ENCODE peak calls at places on chromosomes 11 and 22, in seven cellular contexts. One of them, this sample, is unnamed. For H3K36me3 and H3K27me3, the result is how much of the 10 kb centered on the place peaks cover.

GRCh38 chr22:37454857-37455686 is 27.8 kb upstream of the ELFN2 start:
- DNase-seq in CD4-positive, CD25-positive, alpha-beta regulatory T cell: no peak
- DNase-seq in breast epithelium: no peak
- DNase-seq in heart right ventricle: no peak
- DNase-seq in PC-3: peak
- DNase-seq in RWPE2: no peak
- DNase-seq in body of pancreas: peak
- DNase-seq in this sample: no peak

GRCh38 chr11:81497202-81497804 is 1236.4 kb downstream of the FAM181B start:
- DNase-seq in RWPE2: no peak
- DNase-seq in heart right ventricle: no peak
- DNase-seq in body of pancreas: peak
- DNase-seq in breast epithelium: no peak
- DNase-seq in CD4-positive, CD25-positive, alpha-beta regulatory T cell: no peak
- DNase-seq in PC-3: peak
- DNase-seq in this sample: no peak

GRCh38 chr11:101566626-101567025 is 17.2 kb downstream of the TRPC6 start:
- DNase-seq in CD4-positive, CD25-positive, alpha-beta regulatory T cell: no peak
- DNase-seq in PC-3: no peak
- DNase-seq in RWPE2: no peak
- DNase-seq in breast epithelium: no peak
- DNase-seq in heart right ventricle: no peak
- DNase-seq in body of pancreas: no peak
- DNase-seq in this sample: no peak

GRCh38 chr11:47950396-47950795 is 30.0 kb upstream of the PTPRJ start:
- DNase-seq in body of pancreas: no peak
- DNase-seq in heart right ventricle: peak
- DNase-seq in CD4-positive, CD25-positive, alpha-beta regulatory T cell: peak
- DNase-seq in PC-3: no peak
- DNase-seq in RWPE2: no peak
- DNase-seq in breast epithelium: no peak
- DNase-seq in this sample: no peak

GRCh38 chr11:47523491-47524199 is 29.3 kb downstream of the CELF1 start:
- DNase-seq in body of pancreas: peak
- DNase-seq in RWPE2: no peak
- DNase-seq in PC-3: peak
- DNase-seq in breast epithelium: no peak
- DNase-seq in CD4-positive, CD25-positive, alpha-beta regulatory T cell: peak
- DNase-seq in heart right ventricle: peak
- DNase-seq in this sample: no peak

GRCh38 chr11:66188580-66188979 is 79.9 kb upstream of the RAB1B start:
- DNase-seq in PC-3: peak
- DNase-seq in RWPE2: no peak
- DNase-seq in heart right ventricle: no peak
- DNase-seq in body of pancreas: no peak
- DNase-seq in breast epithelium: no peak
- DNase-seq in CD4-positive, CD25-positive, alpha-beta regulatory T cell: no peak
- DNase-seq in this sample: no peak

GRCh38 chr11:33912405-33913361 is 20.8 kb upstream of the LMO2 start:
- DNase-seq in PC-3: peak
- DNase-seq in CD4-positive, CD25-positive, alpha-beta regulatory T cell: no peak
- DNase-seq in heart right ventricle: no peak
- DNase-seq in breast epithelium: no peak
- DNase-seq in RWPE2: no peak
- DNase-seq in body of pancreas: no peak
- DNase-seq in this sample: no peak

GRCh38 chr11:34986883-34987525 is 70.6 kb downstream of the PDHX start:
- DNase-seq in CD4-positive, CD25-positive, alpha-beta regulatory T cell: no peak
- DNase-seq in PC-3: no peak
- DNase-seq in breast epithelium: no peak
- DNase-seq in RWPE2: no peak
- DNase-seq in body of pancreas: peak
- DNase-seq in heart right ventricle: no peak
- DNase-seq in this sample: no peak

GRCh38 chr11:129803533-129803932 is 12.1 kb upstream of the TMEM45B start:
- DNase-seq in body of pancreas: no peak
- DNase-seq in CD4-positive, CD25-positive, alpha-beta regulatory T cell: no peak
- DNase-seq in breast epithelium: no peak
- DNase-seq in heart right ventricle: no peak
- DNase-seq in RWPE2: no peak
- DNase-seq in PC-3: peak
- DNase-seq in this sample: no peak

GRCh38 chr22:17264321-17265052 is 45.3 kb upstream of the ADA2 start:
- DNase-seq in heart right ventricle: peak
- DNase-seq in CD4-positive, CD25-positive, alpha-beta regulatory T cell: no peak
- DNase-seq in body of pancreas: no peak
- DNase-seq in breast epithelium: no peak
- DNase-seq in RWPE2: no peak
- DNase-seq in PC-3: no peak
- DNase-seq in this sample: peak

GRCh38 chr11:19789245-19789644 is 76.6 kb downstream of the NAV2 start:
- DNase-seq in heart right ventricle: no peak
- DNase-seq in body of pancreas: no peak
- DNase-seq in PC-3: no peak
- DNase-seq in CD4-positive, CD25-positive, alpha-beta regulatory T cell: no peak
- DNase-seq in RWPE2: no peak
- DNase-seq in breast epithelium: no peak
- DNase-seq in this sample: no peak

GRCh38 chr22:38638216-38638615 is 18.0 kb downstream of the FAM227A start:
- DNase-seq in RWPE2: no peak
- DNase-seq in PC-3: no peak
- DNase-seq in body of pancreas: no peak
- DNase-seq in heart right ventricle: no peak
- DNase-seq in breast epithelium: no peak
- DNase-seq in CD4-positive, CD25-positive, alpha-beta regulatory T cell: no peak
- DNase-seq in this sample: no peak

GRCh38 chr22:38638734-38639133 is 17.5 kb downstream of the FAM227A start:
- DNase-seq in PC-3: no peak
- DNase-seq in RWPE2: no peak
- DNase-seq in breast epithelium: no peak
- DNase-seq in body of pancreas: no peak
- DNase-seq in CD4-positive, CD25-positive, alpha-beta regulatory T cell: no peak
- DNase-seq in heart right ventricle: no peak
- DNase-seq in this sample: no peak

GRCh38 chr22:38645430-38645829 is 10.8 kb downstream of the FAM227A start:
- DNase-seq in PC-3: no peak
- DNase-seq in heart right ventricle: no peak
- DNase-seq in body of pancreas: no peak
- DNase-seq in RWPE2: no peak
- DNase-seq in breast epithelium: no peak
- DNase-seq in CD4-positive, CD25-positive, alpha-beta regulatory T cell: no peak
- DNase-seq in this sample: no peak

DNA sequence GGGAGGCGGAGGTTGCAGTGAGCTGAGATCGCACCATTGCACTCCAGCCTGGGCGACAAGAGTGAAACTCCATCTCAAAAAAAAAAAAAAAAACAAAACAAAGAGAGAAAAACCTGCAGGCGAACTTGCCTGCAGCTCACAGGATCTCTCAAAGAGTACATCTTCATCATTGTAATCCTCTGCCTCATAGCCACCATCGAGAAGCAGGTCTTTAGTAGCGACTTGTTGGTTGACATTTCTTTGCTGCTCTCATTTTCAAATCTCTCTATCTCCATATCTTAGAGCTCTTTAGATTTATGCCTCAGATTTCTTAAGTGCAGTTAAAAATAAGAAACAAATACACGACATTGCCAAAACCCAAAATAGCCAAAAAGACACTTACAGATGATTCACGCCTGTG is 14.7 kb downstream of the FAM227A start:
- DNase-seq in body of pancreas: no peak
- DNase-seq in breast epithelium: no peak
- DNase-seq in heart right ventricle: no peak
- DNase-seq in RWPE2: no peak
- DNase-seq in CD4-positive, CD25-positive, alpha-beta regulatory T cell: no peak
- DNase-seq in PC-3: no peak
- DNase-seq in this sample: no peak
- H3K36me3 ChIP-seq in body of pancreas: under half
- H3K36me3 ChIP-seq in breast epithelium: under half
- H3K36me3 ChIP-seq in heart right ventricle: under half
- H3K36me3 ChIP-seq in RWPE2: under half
- H3K36me3 ChIP-seq in CD4-positive, CD25-positive, alpha-beta regulatory T cell: under half
- H3K36me3 ChIP-seq in PC-3: under half
- H3K36me3 ChIP-seq in this sample: under half

GRCh38 chr11:32435947-32436750 is 810 bp upstream of the WT1 start:
- DNase-seq in body of pancreas: no peak
- DNase-seq in CD4-positive, CD25-positive, alpha-beta regulatory T cell: no peak
- DNase-seq in heart right ventricle: peak
- DNase-seq in breast epithelium: no peak
- DNase-seq in RWPE2: no peak
- DNase-seq in PC-3: no peak
- DNase-seq in this sample: no peak
- H3K27me3 ChIP-seq in body of pancreas: under half
- H3K27me3 ChIP-seq in CD4-positive, CD25-positive, alpha-beta regulatory T cell: under half
- H3K27me3 ChIP-seq in heart right ventricle: half or more
- H3K27me3 ChIP-seq in breast epithelium: half or more
- H3K27me3 ChIP-seq in RWPE2: half or more
- H3K27me3 ChIP-seq in PC-3: under half
- H3K27me3 ChIP-seq in this sample: half or more

GRCh38 chr22:24321999-24322398 is 51.4 kb downstream of the SPECC1L start:
- DNase-seq in PC-3: no peak
- DNase-seq in CD4-positive, CD25-positive, alpha-beta regulatory T cell: no peak
- DNase-seq in heart right ventricle: no peak
- DNase-seq in body of pancreas: no peak
- DNase-seq in breast epithelium: no peak
- DNase-seq in RWPE2: no peak
- DNase-seq in this sample: no peak
- H3K36me3 ChIP-seq in PC-3: under half
- H3K36me3 ChIP-seq in CD4-positive, CD25-positive, alpha-beta regulatory T cell: under half
- H3K36me3 ChIP-seq in heart right ventricle: half or more
- H3K36me3 ChIP-seq in body of pancreas: under half
- H3K36me3 ChIP-seq in breast epithelium: under half
- H3K36me3 ChIP-seq in RWPE2: half or more
- H3K36me3 ChIP-seq in this sample: half or more

GRCh38 chr11:31808268-31808667 is 2.9 kb downstream of the PAX6 start:
- DNase-seq in breast epithelium: no peak
- DNase-seq in heart right ventricle: no peak
- DNase-seq in CD4-positive, CD25-positive, alpha-beta regulatory T cell: no peak
- DNase-seq in PC-3: no peak
- DNase-seq in RWPE2: no peak
- DNase-seq in body of pancreas: no peak
- DNase-seq in this sample: no peak

GRCh38 chr11:31808721-31809542 is 2.2 kb downstream of the PAX6 start:
- DNase-seq in breast epithelium: no peak
- DNase-seq in heart right ventricle: no peak
- DNase-seq in CD4-positive, CD25-positive, alpha-beta regulatory T cell: no peak
- DNase-seq in RWPE2: no peak
- DNase-seq in PC-3: peak
- DNase-seq in body of pancreas: no peak
- DNase-seq in this sample: no peak

GRCh38 chr11:31809857-31810778 is 1.0 kb downstream of the PAX6 start:
- DNase-seq in breast epithelium: peak
- DNase-seq in RWPE2: no peak
- DNase-seq in PC-3: peak
- DNase-seq in body of pancreas: peak
- DNase-seq in CD4-positive, CD25-positive, alpha-beta regulatory T cell: no peak
- DNase-seq in heart right ventricle: no peak
- DNase-seq in this sample: no peak

GRCh38 chr11:31810779-31811647 is at the start of gene PAX6:
- DNase-seq in body of pancreas: peak
- DNase-seq in breast epithelium: peak
- DNase-seq in CD4-positive, CD25-positive, alpha-beta regulatory T cell: peak
- DNase-seq in PC-3: peak
- DNase-seq in heart right ventricle: no peak
- DNase-seq in RWPE2: no peak
- DNase-seq in this sample: no peak

GRCh38 chr11:31809543-31809856 is 1.6 kb downstream of the PAX6 start:
- DNase-seq in CD4-positive, CD25-positive, alpha-beta regulatory T cell: no peak
- DNase-seq in breast epithelium: no peak
- DNase-seq in PC-3: peak
- DNase-seq in body of pancreas: no peak
- DNase-seq in RWPE2: no peak
- DNase-seq in heart right ventricle: no peak
- DNase-seq in this sample: no peak
- H3K27me3 ChIP-seq in CD4-positive, CD25-positive, alpha-beta regulatory T cell: half or more
- H3K27me3 ChIP-seq in breast epithelium: half or more
- H3K27me3 ChIP-seq in PC-3: under half
- H3K27me3 ChIP-seq in body of pancreas: half or more
- H3K27me3 ChIP-seq in RWPE2: half or more
- H3K27me3 ChIP-seq in heart right ventricle: half or more
- H3K27me3 ChIP-seq in this sample: half or more

GRCh38 chr11:95519912-95520311 is 269.7 kb downstream of the FAM76B start:
- DNase-seq in body of pancreas: no peak
- DNase-seq in PC-3: no peak
- DNase-seq in CD4-positive, CD25-positive, alpha-beta regulatory T cell: no peak
- DNase-seq in RWPE2: no peak
- DNase-seq in heart right ventricle: no peak
- DNase-seq in breast epithelium: no peak
- DNase-seq in this sample: no peak
- H3K36me3 ChIP-seq in body of pancreas: under half
- H3K36me3 ChIP-seq in PC-3: under half
- H3K36me3 ChIP-seq in CD4-positive, CD25-positive, alpha-beta regulatory T cell: under half
- H3K36me3 ChIP-seq in RWPE2: under half
- H3K36me3 ChIP-seq in heart right ventricle: under half
- H3K36me3 ChIP-seq in breast epithelium: under half
- H3K36me3 ChIP-seq in this sample: under half

DNA sequence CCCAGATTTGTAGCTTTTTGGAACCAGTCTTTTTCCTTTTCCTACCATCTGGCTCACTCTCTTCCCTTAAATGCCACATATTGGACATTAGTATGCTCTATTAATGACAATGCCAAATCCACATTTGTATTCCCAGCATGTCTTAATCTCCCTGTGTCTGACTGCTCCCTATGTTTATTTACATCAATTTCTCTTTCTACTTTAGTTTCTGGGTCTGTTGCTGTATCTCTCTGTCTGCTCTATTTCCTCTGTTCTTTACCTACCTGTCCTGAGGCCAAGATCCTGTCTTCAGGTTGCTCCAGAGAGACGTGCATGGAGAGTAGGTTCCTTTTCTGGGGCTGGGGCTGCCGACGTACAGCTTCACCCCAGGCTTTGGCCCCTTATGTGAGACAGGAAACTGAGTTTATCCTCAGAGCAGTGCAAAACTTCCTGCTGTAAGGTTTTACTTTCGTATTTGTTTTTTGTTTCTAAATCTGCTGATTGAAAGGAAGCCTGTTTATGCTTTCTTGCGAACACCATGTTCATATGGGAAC is 25.6 kb downstream of the OR2AG2 start:
- DNase-seq in heart right ventricle: no peak
- DNase-seq in breast epithelium: no peak
- DNase-seq in PC-3: no peak
- DNase-seq in RWPE2: no peak
- DNase-seq in body of pancreas: no peak
- DNase-seq in CD4-positive, CD25-positive, alpha-beta regulatory T cell: peak
- DNase-seq in this sample: no peak
- H3K27me3 ChIP-seq in heart right ventricle: under half
- H3K27me3 ChIP-seq in breast epithelium: under half
- H3K27me3 ChIP-seq in PC-3: half or more
- H3K27me3 ChIP-seq in RWPE2: under half
- H3K27me3 ChIP-seq in body of pancreas: under half
- H3K27me3 ChIP-seq in CD4-positive, CD25-positive, alpha-beta regulatory T cell: under half
- H3K27me3 ChIP-seq in this sample: under half

GRCh38 chr11:111573821-111574249 is 28.4 kb upstream of the SIK2 start:
- DNase-seq in heart right ventricle: peak
- DNase-seq in body of pancreas: no peak
- DNase-seq in PC-3: no peak
- DNase-seq in RWPE2: no peak
- DNase-seq in CD4-positive, CD25-positive, alpha-beta regulatory T cell: no peak
- DNase-seq in breast epithelium: no peak
- DNase-seq in this sample: no peak
- H3K36me3 ChIP-seq in heart right ventricle: under half
- H3K36me3 ChIP-seq in body of pancreas: under half
- H3K36me3 ChIP-seq in PC-3: under half
- H3K36me3 ChIP-seq in RWPE2: under half
- H3K36me3 ChIP-seq in CD4-positive, CD25-positive, alpha-beta regulatory T cell: under half
- H3K36me3 ChIP-seq in breast epithelium: under half
- H3K36me3 ChIP-seq in this sample: under half

GRCh38 chr11:69812927-69813326 is 6.3 kb downstream of the FGF3 start:
- DNase-seq in body of pancreas: no peak
- DNase-seq in CD4-positive, CD25-positive, alpha-beta regulatory T cell: no peak
- DNase-seq in breast epithelium: no peak
- DNase-seq in PC-3: no peak
- DNase-seq in heart right ventricle: no peak
- DNase-seq in RWPE2: no peak
- DNase-seq in this sample: no peak
- H3K27me3 ChIP-seq in body of pancreas: under half
- H3K27me3 ChIP-seq in CD4-positive, CD25-positive, alpha-beta regulatory T cell: under half
- H3K27me3 ChIP-seq in breast epithelium: under half
- H3K27me3 ChIP-seq in PC-3: under half
- H3K27me3 ChIP-seq in heart right ventricle: under half
- H3K27me3 ChIP-seq in RWPE2: under half
- H3K27me3 ChIP-seq in this sample: half or more

This sample was measured in left ventricle myocardium inferior.